ENCODE peak calls at places on chromosome X, in nine cellular contexts. P is H9, F is mammary epithelial cell, A is esophagus squamous epithelium, B is cardiac muscle cell, T is sigmoid colon, X is tibial artery, J is psoas muscle, Z is HepG2. N is an unnamed sample.

GRCh38 chrX:117972681-117973080 is 143.9 kb downstream of the KLHL13 start:
- DNase-seq in P (peak; percentile 33), F (peak; percentile 60), A (no peak), B (peak; percentile 34), T (no peak), X (no peak), J (no peak), Z (no peak), N (no peak)

GRCh38 chrX:136268051-136269048 is 17.1 kb upstream of the MAP7D3 start:
- DNase-seq in P (no peak), F (no peak), A (no peak), B (peak; percentile 39), T (no peak), X (no peak), J (no peak), Z (peak; percentile 4), N (no peak)

GRCh38 chrX:135649561-135649960 is 63.9 kb upstream of the CT45A1 start:
- DNase-seq in P (no peak), F (no peak), A (no peak), B (no peak), T (no peak), X (no peak), J (no peak), Z (no peak), N (no peak)

GRCh38 chrX:129577877-129578276 is 37.8 kb downstream of the OCRL start:
- DNase-seq in P (no peak), F (no peak), A (no peak), B (no peak), T (no peak), X (no peak), J (no peak), Z (no peak), N (no peak)

GRCh38 chrX:104183685-104184084 is 17.4 kb downstream of the FAM199X start:
- DNase-seq in P (no peak), F (no peak), A (no peak), B (no peak), T (no peak), X (no peak), J (no peak), Z (no peak), N (no peak)

GRCh38 chrX:10254746-10255145 is 98.0 kb downstream of the CLCN4 start:
- DNase-seq in P (no peak), F (peak; percentile 40), A (no peak), B (no peak), T (no peak), X (no peak), J (no peak), Z (peak; percentile 2), N (no peak)

GRCh38 chrX:129791961-129792570 is 12.3 kb downstream of the SASH3 start:
- DNase-seq in P (no peak), F (no peak), A (no peak), B (no peak), T (peak; percentile 53), X (no peak), J (no peak), Z (no peak), N (no peak)

GRCh38 chrX:110082156-110082555 is 79.2 kb downstream of the TMEM164 start:
- DNase-seq in P (no peak), F (peak; percentile 86), A (no peak), B (no peak), T (no peak), X (no peak), J (no peak), Z (no peak), N (peak; percentile 58)

GRCh38 chrX:134886201-134886600 is 104.6 kb upstream of the SMIM10 start:
- DNase-seq in P (no peak), F (peak; percentile 71), A (no peak), B (no peak), T (no peak), X (no peak), J (no peak), Z (peak; percentile 29), N (no peak)

GRCh38 chrX:129534816-129535578 is 5.1 kb upstream of the OCRL start:
- DNase-seq in P (no peak), F (peak; percentile 50), A (no peak), B (no peak), T (no peak), X (no peak), J (no peak), Z (no peak), N (no peak)

GRCh38 chrX:136623400-136623799 is 24.6 kb upstream of the CD40LG start:
- DNase-seq in P (no peak), F (no peak), A (no peak), B (no peak), T (no peak), X (no peak), J (no peak), Z (no peak), N (no peak)

GRCh38 chrX:70044541-70045245 is 5.0 kb downstream of the AWAT2 start:
- DNase-seq in P (no peak), F (no peak), A (no peak), B (no peak), T (peak; percentile 25), X (no peak), J (no peak), Z (no peak), N (no peak)

GRCh38 chrX:48864210-48864609 is 28.8 kb upstream of the PCSK1N start:
- DNase-seq in P (no peak), F (peak; percentile 64), A (no peak), B (no peak), T (no peak), X (no peak), J (no peak), Z (peak; percentile 1), N (peak; percentile 13)

GRCh38 chrX:133258481-133258880 is 40.3 kb upstream of the TFDP3 start:
- DNase-seq in P (no peak), F (peak; percentile 34), A (no peak), B (no peak), T (no peak), X (no peak), J (no peak), Z (no peak), N (peak; percentile 1)

GRCh38 chrX:138986866-138987265 is 275.3 kb upstream of the FGF13 start:
- DNase-seq in P (no peak), F (no peak), A (no peak), B (no peak), T (no peak), X (no peak), J (no peak), Z (no peak), N (no peak)

GRCh38 chrX:154019633-154020499 is at the start of gene IRAK1:
- DNase-seq in P (no peak), F (peak; percentile 45), A (no peak), B (peak; percentile 51), T (no peak), X (peak; percentile 79), J (peak; percentile 66), Z (no peak), N (no peak)
- H3K27me3 ChIP-seq in P (no peaks in the 10 kb centered on the region), F (no peaks in the 10 kb centered on the region), A (no peaks in the 10 kb centered on the region), B (no peaks in the 10 kb centered on the region), T (no peaks in the 10 kb centered on the region), X (no peaks in the 10 kb centered on the region), J (no peaks in the 10 kb centered on the region), Z (no peaks in the 10 kb centered on the region), N (no peaks in the 10 kb centered on the region)

DNA sequence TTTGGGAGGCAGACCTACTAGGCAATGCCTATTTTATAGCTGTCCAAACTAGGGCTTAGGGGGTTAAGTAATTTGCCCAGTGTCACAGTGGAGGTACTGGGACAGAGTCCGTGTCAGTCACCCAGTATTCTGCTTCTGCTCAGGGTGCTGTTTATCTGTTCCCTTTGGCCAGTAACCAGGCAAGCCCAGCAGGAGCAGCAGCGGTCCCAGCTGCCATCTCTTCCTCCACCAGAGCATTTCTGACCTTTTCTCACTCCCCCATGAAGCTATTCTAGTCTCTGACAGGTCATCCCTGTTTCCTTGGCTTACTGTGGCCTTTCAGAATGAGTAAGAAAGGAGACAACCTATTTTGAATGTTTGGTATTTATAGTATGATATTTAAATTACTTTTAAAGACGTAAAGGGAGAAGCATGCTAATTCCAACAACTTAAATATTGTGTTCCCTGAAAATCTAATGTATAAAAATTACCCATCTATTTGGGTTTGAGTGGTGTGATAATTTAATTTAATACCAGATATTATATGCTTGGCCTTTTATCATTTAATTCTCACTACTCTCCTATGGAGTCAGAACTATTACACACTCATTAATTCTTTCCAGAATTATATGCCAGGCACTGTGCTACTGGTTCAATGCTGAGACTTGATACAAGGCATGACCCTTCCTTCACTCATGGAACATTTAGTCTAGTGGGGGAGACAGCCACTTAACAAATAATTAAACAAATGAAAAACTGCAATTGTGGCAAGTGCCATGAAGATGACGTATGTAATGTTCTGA is 60.6 kb downstream of the RPS6KA3 start:
- DNase-seq in P (no peak), F (no peak), A (no peak), B (no peak), T (no peak), X (no peak), J (peak; percentile 13), Z (no peak), N (no peak)
- H3K27ac ChIP-seq in P (no peak overlapping the region), F (no peak overlapping the region), A (no peak overlapping the region), B (no peak overlapping the region), T (no peak overlapping the region), X (no peak overlapping the region), J (peak overlapping the region; percentile 64), Z (no peak overlapping the region), N (no peak overlapping the region)

GRCh38 chrX:80876877-80877276 is 67.2 kb upstream of the BRWD3 start:
- DNase-seq in P (no peak), F (peak; percentile 11), A (no peak), B (peak; percentile 12), T (no peak), X (no peak), J (no peak), Z (peak; percentile 7), N (no peak)
- TF ChIP-seq CTCF in P (peak; percentile 67), F (peak; percentile 47), A (peak; percentile 39), B (peak; percentile 22), T (peak; percentile 37), X (peak; percentile 31), J (peak; percentile 54), Z (no peak), N (peak; percentile 45)

DNA sequence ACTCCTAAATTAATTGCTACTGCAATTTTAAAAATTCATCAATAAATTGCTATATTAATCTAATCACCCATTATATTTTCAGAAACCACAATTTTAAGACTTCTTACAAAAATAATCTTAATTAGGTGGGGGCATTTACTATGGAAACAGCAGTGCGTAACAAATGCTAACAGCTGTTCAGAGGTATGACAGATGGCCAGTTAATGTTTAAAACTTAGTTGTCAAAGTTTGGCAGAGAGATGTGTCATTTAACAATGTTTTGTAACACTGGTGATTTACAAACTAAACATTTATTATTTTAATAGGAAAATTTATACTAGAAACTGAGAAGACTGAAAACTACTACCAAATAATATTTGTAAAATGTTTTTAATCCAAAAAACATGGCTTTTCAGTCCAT is 85.2 kb upstream of the GPR34 start:
- DNase-seq in P (no peak), F (no peak), A (no peak), B (no peak), T (no peak), X (no peak), J (no peak), Z (no peak), N (no peak)
- H3K27me3 ChIP-seq in P (no peaks in the 10 kb centered on the region), F (peaks cover 6% of the 10 kb centered on the region), A (no peaks in the 10 kb centered on the region), B (no peaks in the 10 kb centered on the region), T (no peaks in the 10 kb centered on the region), X (no peaks in the 10 kb centered on the region), J (no peaks in the 10 kb centered on the region), Z (no peaks in the 10 kb centered on the region), N (no peaks in the 10 kb centered on the region)

GRCh38 chrX:12439396-12439795 is 301.1 kb downstream of the FRMPD4 start:
- DNase-seq in P (no peak), F (peak; percentile 32), A (no peak), B (no peak), T (no peak), X (no peak), J (no peak), Z (no peak), N (no peak)
- H3K27ac ChIP-seq in P (no peak overlapping the region), F (no peak overlapping the region), A (no peak overlapping the region), B (no peak overlapping the region), T (no peak overlapping the region), X (no peak overlapping the region), J (no peak overlapping the region), Z (no peak overlapping the region), N (no peak overlapping the region)